ENCODE peak calls at places on chromosome 14, in nine cellular contexts. G is PC-3, C is H1, L is H9, Z is astrocyte, M is left ventricle myocardium inferior, O is IMR-90, T is thoracic aorta, R is HCT116. I is an unnamed sample.

GRCh38 chr14:94663965-94664704 is 51.9 kb downstream of the SERPINA3 start:
- DNase-seq in L (no peak), C (no peak), R (no peak), Z (no peak), M (no peak), T (no peak), G (no peak), O (no peak), I (no peak)

GRCh38 chr14:66508846-66509621 is 1.1 kb downstream of the GPHN start:
- DNase-seq in M (peak; percentile 29), T (no peak), C (no peak), L (peak; percentile 31), R (no peak), O (peak; percentile 15), Z (peak; percentile 14), G (peak; percentile 31), I (peak; percentile 26)

GRCh38 chr14:59189281-59189821 is 884 bp downstream of the DAAM1 start:
- DNase-seq in L (peak; percentile 28), R (no peak), O (peak; percentile 18), Z (peak; percentile 14), M (no peak), G (peak; percentile 52), T (no peak), C (no peak), I (peak; percentile 44)

GRCh38 chr14:89617471-89618291 is 200.6 kb upstream of the FOXN3 start:
- DNase-seq in L (no peak), R (no peak), Z (peak; percentile 66), G (peak; percentile 29), C (no peak), T (no peak), M (no peak), O (peak; percentile 77), I (no peak)

GRCh38 chr14:87430810-87431209 is 562.2 kb downstream of the GALC start:
- DNase-seq in Z (peak; percentile 17), R (no peak), T (no peak), G (peak; percentile 29), O (peak; percentile 75), L (no peak), M (no peak), C (no peak), I (peak; percentile 93)

GRCh38 chr14:97757491-97757890 is 960.3 kb downstream of the VRK1 start:
- DNase-seq in L (peak; percentile 36), O (no peak), M (no peak), T (no peak), R (no peak), C (no peak), Z (no peak), G (no peak), I (no peak)

GRCh38 chr14:71687115-71687836 is 245.0 kb upstream of the RGS6 start:
- DNase-seq in G (no peak), O (peak; percentile 46), C (no peak), Z (no peak), R (no peak), L (no peak), M (no peak), T (no peak), I (no peak)

GRCh38 chr14:36227802-36228201 is 51.3 kb upstream of the PTCSC3 start:
- DNase-seq in R (no peak), L (no peak), Z (peak; percentile 27), T (no peak), C (no peak), M (no peak), O (peak; percentile 52), G (peak; percentile 86), I (no peak)

GRCh38 chr14:71618047-71618446 is 314.2 kb upstream of the RGS6 start:
- DNase-seq in T (no peak), O (no peak), M (no peak), L (no peak), C (no peak), R (no peak), Z (no peak), G (no peak), I (no peak)

GRCh38 chr14:96739511-96739910 is 57.7 kb upstream of the VRK1 start:
- DNase-seq in M (no peak), G (no peak), Z (no peak), O (no peak), T (no peak), L (no peak), C (no peak), R (no peak), I (no peak)

GRCh38 chr14:20606902-20607242 is 15.7 kb upstream of the RNASE12 start:
- DNase-seq in L (no peak), G (no peak), C (no peak), M (no peak), Z (no peak), O (no peak), R (no peak), T (no peak), I (no peak)

GRCh38 chr14:100466111-100466856 is 120.9 kb downstream of the BEGAIN start:
- DNase-seq in C (no peak), L (peak; percentile 84), T (no peak), G (no peak), Z (no peak), O (no peak), M (no peak), R (no peak), I (no peak)

GRCh38 chr14:94904636-94905035 is 134.7 kb upstream of the GSC start:
- DNase-seq in G (no peak), M (no peak), C (peak; percentile 3), Z (peak; percentile 58), T (no peak), L (no peak), O (peak; percentile 34), R (no peak), I (no peak)

GRCh38 chr14:26636571-26636970 is 38.7 kb upstream of the NOVA1 start:
- DNase-seq in M (no peak), G (no peak), O (no peak), Z (peak; percentile 16), R (no peak), T (no peak), L (no peak), C (no peak), I (peak; percentile 3)

DNA sequence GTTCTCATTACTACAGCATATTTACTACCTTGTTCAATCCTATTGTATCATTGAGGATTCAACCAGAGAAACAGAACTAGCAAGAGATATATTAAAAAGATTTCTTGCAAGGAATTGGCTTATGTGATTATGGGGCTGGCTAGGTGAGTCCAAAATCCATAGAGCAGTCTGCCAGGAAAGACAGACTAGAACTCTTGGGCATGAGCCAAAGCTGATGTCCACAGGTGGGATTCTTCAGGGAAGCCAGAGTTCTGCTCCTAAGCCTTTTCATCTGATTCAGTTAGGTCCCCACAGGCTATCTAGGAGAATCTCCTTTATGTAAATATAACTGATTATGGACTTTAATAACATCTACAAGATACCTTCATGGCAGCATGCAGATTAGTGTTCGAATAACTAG is 26.0 kb downstream of the PELI2 start:
- DNase-seq in L (no peak), Z (no peak), M (no peak), O (no peak), C (no peak), G (no peak), R (no peak), T (no peak), I (no peak)
- TF ChIP-seq CTCF in L (no peak), Z (no peak), M (no peak), O (no peak), C (no peak), G (no peak), R (no peak), T (no peak), I (no peak)

GRCh38 chr14:54173782-54174181 is 217.2 kb upstream of the BMP4 start:
- DNase-seq in G (peak; percentile 47), L (no peak), O (peak; percentile 21), M (no peak), R (no peak), C (no peak), Z (peak; percentile 31), T (no peak), I (no peak)

GRCh38 chr14:54174437-54174836 is 217.8 kb upstream of the BMP4 start:
- DNase-seq in L (no peak), C (no peak), R (no peak), Z (no peak), O (no peak), M (no peak), G (no peak), T (no peak), I (no peak)

GRCh38 chr14:54170301-54170700 is 213.7 kb upstream of the BMP4 start:
- DNase-seq in G (no peak), M (no peak), C (no peak), R (no peak), Z (no peak), O (no peak), T (no peak), L (no peak), I (no peak)

GRCh38 chr14:54172114-54172513 is 215.5 kb upstream of the BMP4 start:
- DNase-seq in O (no peak), L (no peak), C (no peak), G (no peak), Z (no peak), M (no peak), T (no peak), R (no peak), I (no peak)

GRCh38 chr14:54172562-54172961 is 215.9 kb upstream of the BMP4 start:
- DNase-seq in T (no peak), C (no peak), G (peak; percentile 47), O (no peak), M (no peak), L (no peak), Z (no peak), R (no peak), I (no peak)
- H3K27ac ChIP-seq in T (peak overlapping the region; percentile 40), C (no peak overlapping the region), G (no peak overlapping the region), O (no peak overlapping the region), M (no peak overlapping the region), L (no peak overlapping the region), Z (no peak overlapping the region), R (no peak overlapping the region), I (no peak overlapping the region)

GRCh38 chr14:22978873-22979671 is 3.3 kb downstream of the AJUBA start:
- DNase-seq in T (no peak), R (no peak), C (no peak), M (no peak), O (no peak), L (no peak), G (peak; percentile 32), Z (no peak), I (peak; percentile 98)
- H3K4me1 ChIP-seq in T (peaks cover 39% of the 10 kb centered on the region), R (peaks cover 59% of the 10 kb centered on the region), C (peaks cover 28% of the 10 kb centered on the region), M (peaks cover 84% of the 10 kb centered on the region), O (peaks cover 41% of the 10 kb centered on the region), L (peaks cover 20% of the 10 kb centered on the region), G (peaks cover 46% of the 10 kb centered on the region), Z (peaks cover 49% of the 10 kb centered on the region), I (peaks cover 28% of the 10 kb centered on the region)

GRCh38 chr14:76101384-76101783 is 50.3 kb upstream of the GPATCH2L start:
- DNase-seq in M (no peak), Z (no peak), G (no peak), R (no peak), L (no peak), O (peak; percentile 7), T (no peak), C (no peak), I (peak; percentile 13)

GRCh38 chr14:76098916-76099675 is 52.6 kb upstream of the GPATCH2L start:
- DNase-seq in R (no peak), Z (no peak), M (no peak), C (no peak), O (no peak), L (no peak), G (no peak), T (no peak), I (no peak)

GRCh38 chr14:76098047-76098446 is 53.7 kb upstream of the GPATCH2L start:
- DNase-seq in O (no peak), M (no peak), R (no peak), C (no peak), L (no peak), T (no peak), G (no peak), Z (no peak), I (no peak)

GRCh38 chr14:76104802-76105355 is 46.8 kb upstream of the GPATCH2L start:
- DNase-seq in T (no peak), M (no peak), R (no peak), O (no peak), Z (no peak), L (no peak), G (no peak), C (no peak), I (no peak)

GRCh38 chr14:76101980-76102379 is 49.7 kb upstream of the GPATCH2L start:
- DNase-seq in O (no peak), R (no peak), L (no peak), T (no peak), C (no peak), G (no peak), M (no peak), Z (no peak), I (no peak)
- TF ChIP-seq CTCF in O (peak; percentile 2), R (no peak), L (no peak), T (no peak), C (no peak), G (peak; percentile 20), M (no peak), Z (no peak), I (peak; percentile 19)

I was measured in foreskin keratinocyte.